ENCODE peak calls at places on chromosomes 5 and 9, in seven cellular contexts. S is dermis blood vessel endothelial cell; L is activated CD4-positive, alpha-beta T cell treated with anti-CD3 and anti-CD28 coated beads, Interleukin-2, amount 10 ng/mL, durations not matched to agents 24 days and 14 days; P is CD8-positive, alpha-beta T cell; W is activated effector memory CD4-positive, alpha-beta T cell treated with Interleukin-2 at 50 U/mL for 16 hours; D is activated CD8-positive, alpha-beta memory T cell treated with anti-CD3 and anti-CD28 coated beads, Interleukin-2, amount 50 U/mL, for 48 hours; N is NCI-H774. G is an unnamed sample.

GRCh38 chr5:134742134-134742533 is 3.8 kb downstream of the CAMLG start:
- DNase-seq in W (no peak), L (no peak), D (no peak), N (no peak), P (no peak), S (no peak), G (no peak)

GRCh38 chr5:73523861-73524260 is 25.6 kb downstream of the BTF3 start:
- DNase-seq in P (no peak), D (no peak), S (no peak), N (no peak), W (no peak), L (no peak), G (no peak)

GRCh38 chr5:107820339-107820880 is 149.7 kb upstream of the EFNA5 start:
- DNase-seq in P (no peak), N (no peak), D (no peak), W (no peak), L (no peak), S (no peak), G (no peak)

GRCh38 chr5:110768138-110768845 is 29.5 kb downstream of the SLC25A46 start:
- DNase-seq in D (no peak), W (no peak), S (no peak), N (no peak), L (no peak), P (no peak), G (no peak)

GRCh38 chr5:65072836-65073620 is 304.3 kb downstream of the CWC27 start:
- DNase-seq in P (no peak), L (no peak), N (peak), D (no peak), W (no peak), S (peak), G (no peak)

GRCh38 chr5:141691867-141692532 is 10.0 kb upstream of the ARAP3 start:
- DNase-seq in W (peak), L (peak), S (peak), D (peak), P (peak), N (peak), G (peak)

GRCh38 chr5:99141534-99142135 is 212.8 kb upstream of the CHD1 start:
- DNase-seq in L (no peak), D (no peak), W (no peak), N (no peak), P (no peak), S (no peak), G (no peak)

GRCh38 chr9:120336753-120337090 is 243.2 kb downstream of the CDK5RAP2 start:
- DNase-seq in N (no peak), W (no peak), D (no peak), P (no peak), L (no peak), S (no peak), G (no peak)

GRCh38 chr5:131264453-131265200 is 774 bp downstream of the CDC42SE2 start:
- DNase-seq in L (peak), N (no peak), P (no peak), W (peak), S (peak), D (peak), G (no peak)

GRCh38 chr9:19231126-19232035 is 888 bp downstream of the DENND4C start:
- DNase-seq in P (no peak), L (peak), N (no peak), S (peak), W (no peak), D (no peak), G (peak)

GRCh38 chr5:76468625-76469410 is 65.7 kb downstream of the IQGAP2 start:
- DNase-seq in P (no peak), D (no peak), L (no peak), W (no peak), S (no peak), N (no peak), G (no peak)

GRCh38 chr9:18999173-18999785 is 33.7 kb downstream of the SAXO1 start:
- DNase-seq in W (no peak), N (no peak), D (no peak), P (no peak), S (no peak), L (no peak), G (no peak)

GRCh38 chr5:55603947-55604346 is 69.2 kb upstream of the PLPP1 start:
- DNase-seq in N (no peak), L (no peak), W (no peak), D (no peak), P (no peak), S (no peak), G (no peak)

GRCh38 chr9:1429328-1429727 is 379.2 kb downstream of the DMRT2 start:
- DNase-seq in P (no peak), S (no peak), N (no peak), L (peak), D (no peak), W (no peak), G (peak)

GRCh38 chr5:179269781-179270543 is 75.3 kb downstream of the ADAMTS2 start:
- DNase-seq in L (no peak), W (no peak), N (no peak), D (no peak), S (no peak), P (no peak), G (no peak)

GRCh38 chr9:101400120-101400519 is 1.5 kb downstream of the ZNF189 start:
- DNase-seq in S (peak), P (no peak), W (no peak), L (no peak), N (no peak), D (no peak), G (no peak)

GRCh38 chr5:76819851-76820280 is 1.0 kb downstream of the F2RL1 start:
- DNase-seq in L (no peak), N (no peak), S (no peak), P (no peak), W (no peak), D (peak), G (no peak)

GRCh38 chr9:126309427-126310179 is 17.0 kb upstream of the MVB12B start:
- DNase-seq in W (no peak), N (no peak), S (no peak), L (no peak), P (no peak), D (no peak), G (no peak)

GRCh38 chr5:142506756-142507155 is 179.1 kb downstream of the FGF1 start:
- DNase-seq in L (no peak), S (no peak), N (no peak), P (no peak), W (no peak), D (no peak), G (no peak)

GRCh38 chr5:149517461-149518122 is 33.6 kb downstream of the CSNK1A1 start:
- DNase-seq in N (no peak), S (peak), W (no peak), D (no peak), P (no peak), L (no peak), G (no peak)

GRCh38 chr5:77024490-77024889 is 5.7 kb upstream of the AGGF1 start:
- DNase-seq in W (no peak), S (no peak), D (no peak), N (no peak), P (no peak), L (no peak), G (no peak)

GRCh38 chr5:148336704-148337435 is 1.5 kb downstream of the SPINK9 start:
- DNase-seq in D (no peak), S (no peak), P (no peak), W (no peak), L (no peak), N (no peak), G (no peak)

GRCh38 chr5:84113246-84114118 is 271.2 kb downstream of the EDIL3 start:
- DNase-seq in D (no peak), W (no peak), L (no peak), N (peak), S (no peak), P (no peak), G (peak)

GRCh38 chr9:91420471-91421021 is 3.1 kb downstream of the NFIL3 start:
- DNase-seq in S (peak), N (no peak), D (no peak), P (no peak), W (no peak), L (peak), G (no peak)

GRCh38 chr5:115601709-115602584 is at the start of gene TICAM2:
- DNase-seq in W (peak), L (peak), P (peak), N (no peak), S (peak), D (peak), G (peak)

GRCh38 chr5:38468202-38468656 is 88.2 kb downstream of the LIFR start:
- DNase-seq in W (no peak), S (peak), P (no peak), N (no peak), D (no peak), L (no peak), G (no peak)

GRCh38 chr5:80198399-80198798 is 57.4 kb downstream of the SERINC5 start:
- DNase-seq in P (no peak), S (no peak), W (no peak), D (no peak), L (no peak), N (no peak), G (no peak)

GRCh38 chr9:15513335-15513734 is 2.6 kb upstream of the PSIP1 start:
- DNase-seq in W (no peak), L (no peak), N (no peak), D (no peak), S (no peak), P (no peak), G (no peak)

GRCh38 chr9:104987743-104988142 is 59.8 kb upstream of the ABCA1 start:
- DNase-seq in L (no peak), P (no peak), W (no peak), S (no peak), N (no peak), D (no peak), G (no peak)